ENCODE peak calls at places on chromosomes 2 and 18, in seven cellular contexts. G is CD8-positive, alpha-beta T cell; L is fibroblast of mammary gland; J is tibial artery; V is GM06990; W is mammary epithelial cell; D is adrenal gland. A is an unnamed sample.

GRCh38 chr18:63161032-63161727 is 158.4 kb downstream of the BCL2 start:
- DNase-seq in G (no peak), L (no peak), J (no peak), V (peak), W (no peak), D (no peak), A (no peak)

GRCh38 chr2:105297211-105297610 is 32.3 kb downstream of the TGFBRAP1 start:
- DNase-seq in G (no peak), L (no peak), J (no peak), V (no peak), W (no peak), D (no peak), A (no peak)

GRCh38 chr2:145007673-145008263 is 487.8 kb upstream of the ZEB2 start:
- DNase-seq in G (no peak), L (peak), J (peak), V (no peak), W (peak), D (no peak), A (no peak)

GRCh38 chr2:27545348-27546141 is 37.3 kb upstream of the ZNF512 start:
- DNase-seq in G (no peak), L (peak), J (no peak), V (no peak), W (peak), D (no peak), A (no peak)

GRCh38 chr2:65071499-65072180 is 15.4 kb downstream of the CEP68 start:
- DNase-seq in G (no peak), L (no peak), J (no peak), V (no peak), W (peak), D (peak), A (no peak)

GRCh38 chr2:219274392-219274921 is 4.7 kb upstream of the DNAJB2 start:
- DNase-seq in G (no peak), L (peak), J (no peak), V (no peak), W (peak), D (peak), A (no peak)

GRCh38 chr2:185456517-185456916 is 282.1 kb upstream of the FSIP2 start:
- DNase-seq in G (no peak), L (peak), J (no peak), V (no peak), W (peak), D (no peak), A (no peak)

GRCh38 chr2:132668189-132668833 is 1.7 kb downstream of the LYPD1 start:
- DNase-seq in G (no peak), L (no peak), J (no peak), V (no peak), W (no peak), D (no peak), A (no peak)

GRCh38 chr18:48336332-48336731 is 72.9 kb downstream of the ZBTB7C start:
- DNase-seq in G (no peak), L (peak), J (no peak), V (no peak), W (no peak), D (no peak), A (no peak)

GRCh38 chr2:187566712-187567111 is 12.5 kb upstream of the TFPI start:
- DNase-seq in G (no peak), L (no peak), J (no peak), V (no peak), W (no peak), D (no peak), A (no peak)

GRCh38 chr2:224055101-224055500 is 16.0 kb upstream of the SERPINE2 start:
- DNase-seq in G (no peak), L (peak), J (no peak), V (no peak), W (peak), D (no peak), A (no peak)

GRCh38 chr2:109683452-109683851 is 69.3 kb downstream of the SOWAHC start:
- DNase-seq in G (no peak), L (no peak), J (peak), V (no peak), W (no peak), D (no peak), A (no peak)

GRCh38 chr2:126890136-126890961 is 8.3 kb upstream of the TEX51 start:
- DNase-seq in G (no peak), L (no peak), J (peak), V (no peak), W (no peak), D (no peak), A (no peak)

GRCh38 chr2:174350593-174351181 is 15.9 kb downstream of the SP9 start:
- DNase-seq in G (no peak), L (no peak), J (no peak), V (no peak), W (no peak), D (no peak), A (no peak)

GRCh38 chr2:174344716-174345472 is 10.1 kb downstream of the SP9 start:
- DNase-seq in G (no peak), L (peak), J (no peak), V (no peak), W (peak), D (no peak), A (no peak)

GRCh38 chr2:174353004-174353403 is 18.2 kb downstream of the SP9 start:
- DNase-seq in G (no peak), L (no peak), J (no peak), V (no peak), W (no peak), D (no peak), A (no peak)

GRCh38 chr2:174350018-174350417 is 15.3 kb downstream of the SP9 start:
- DNase-seq in G (no peak), L (no peak), J (no peak), V (no peak), W (no peak), D (no peak), A (no peak)
- TF ChIP-seq CTCF in G (no peak), L (peak), J (no peak), V (peak), W (peak), D (peak), A (no peak)

GRCh38 chr18:65439184-65439583 is 311.6 kb upstream of the CDH7 start:
- DNase-seq in G (no peak), L (peak), J (no peak), V (no peak), W (no peak), D (no peak), A (no peak)
- TF ChIP-seq CTCF in G (no peak), L (no peak), J (no peak), V (no peak), W (no peak), D (peak), A (no peak)

GRCh38 chr2:20222769-20223344 is 2.1 kb downstream of the SDC1 start:
- DNase-seq in G (no peak), L (no peak), J (no peak), V (no peak), W (peak), D (no peak), A (no peak)
- TF ChIP-seq CTCF in G (no peak), L (no peak), J (no peak), V (no peak), W (peak), D (no peak), A (no peak)

DNA sequence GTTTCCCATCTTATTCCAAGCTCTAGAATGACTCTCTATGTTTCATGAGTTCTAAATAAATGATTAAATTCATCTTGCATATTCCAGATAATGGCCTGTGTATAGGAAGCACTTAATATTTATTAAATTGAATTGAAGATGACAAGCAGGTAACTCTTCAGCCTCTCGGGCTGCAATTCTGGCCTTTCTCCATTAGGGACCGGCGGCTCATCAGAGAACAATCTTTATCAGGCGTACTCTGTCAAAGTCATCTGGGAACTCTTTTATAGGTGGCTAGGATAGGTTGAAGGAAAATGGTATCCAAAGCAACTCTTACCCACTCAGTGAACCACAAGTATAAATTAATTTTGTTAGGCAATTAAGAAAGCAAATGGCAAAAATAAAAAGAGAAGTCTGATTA is 308.5 kb downstream of the NOL4 start:
- DNase-seq in G (no peak), L (no peak), J (no peak), V (no peak), W (no peak), D (no peak), A (no peak)
- TF ChIP-seq CTCF in G (no peak), L (no peak), J (no peak), V (no peak), W (no peak), D (no peak), A (no peak)

A was measured in CD14-positive monocyte.